ENCODE peak calls at places on chromosomes 3 and 15, in six cellular contexts. One of them, this sample, is unnamed.

GRCh38 chr3:117660941-117661635 is 951.5 kb downstream of the TUSC7 start:
- DNase-seq in neural progenitor cell: peak; percentile 13
- DNase-seq in tibial artery: no peak
- DNase-seq in colonic mucosa: no peak
- DNase-seq in aorta: no peak
- DNase-seq in right cardiac atrium: no peak
- DNase-seq in this sample: no peak

GRCh38 chr15:83012038-83012490 is 625 bp upstream of the C15orf40 start:
- DNase-seq in neural progenitor cell: no peak
- DNase-seq in tibial artery: no peak
- DNase-seq in colonic mucosa: no peak
- DNase-seq in aorta: no peak
- DNase-seq in right cardiac atrium: no peak
- DNase-seq in this sample: no peak

GRCh38 chr3:29283297-29283681 is 2.4 kb downstream of the RBMS3 start:
- DNase-seq in neural progenitor cell: no peak
- DNase-seq in tibial artery: no peak
- DNase-seq in colonic mucosa: no peak
- DNase-seq in aorta: no peak
- DNase-seq in right cardiac atrium: no peak
- DNase-seq in this sample: no peak

GRCh38 chr3:7205535-7206331 is 344.8 kb downstream of the GRM7 start:
- DNase-seq in neural progenitor cell: no peak
- DNase-seq in tibial artery: no peak
- DNase-seq in colonic mucosa: no peak
- DNase-seq in aorta: no peak
- DNase-seq in right cardiac atrium: no peak
- DNase-seq in this sample: no peak

GRCh38 chr3:27565201-27565827 is 81.1 kb upstream of the SLC4A7 start:
- DNase-seq in neural progenitor cell: no peak
- DNase-seq in tibial artery: no peak
- DNase-seq in colonic mucosa: no peak
- DNase-seq in aorta: no peak
- DNase-seq in right cardiac atrium: no peak
- DNase-seq in this sample: no peak

GRCh38 chr3:127535901-127536817 is 54.4 kb downstream of the TPRA1 start:
- DNase-seq in neural progenitor cell: no peak
- DNase-seq in tibial artery: no peak
- DNase-seq in colonic mucosa: no peak
- DNase-seq in aorta: no peak
- DNase-seq in right cardiac atrium: no peak
- DNase-seq in this sample: no peak

GRCh38 chr3:46829699-46830208 is 33.5 kb downstream of the MYL3 start:
- DNase-seq in neural progenitor cell: no peak
- DNase-seq in tibial artery: no peak
- DNase-seq in colonic mucosa: no peak
- DNase-seq in aorta: no peak
- DNase-seq in right cardiac atrium: no peak
- DNase-seq in this sample: no peak

GRCh38 chr3:48990636-48991421 is 788 bp downstream of the P4HTM start:
- DNase-seq in neural progenitor cell: peak; percentile 72
- DNase-seq in tibial artery: no peak
- DNase-seq in colonic mucosa: peak; percentile 64
- DNase-seq in aorta: no peak
- DNase-seq in right cardiac atrium: peak; percentile 55
- DNase-seq in this sample: no peak

GRCh38 chr3:128001576-128001975 is 50.7 kb upstream of the SEC61A1 start:
- DNase-seq in neural progenitor cell: no peak
- DNase-seq in tibial artery: no peak
- DNase-seq in colonic mucosa: no peak
- DNase-seq in aorta: no peak
- DNase-seq in right cardiac atrium: no peak
- DNase-seq in this sample: no peak

GRCh38 chr15:88250826-88251225 is 5.7 kb downstream of the NTRK3 start:
- DNase-seq in neural progenitor cell: no peak
- DNase-seq in tibial artery: no peak
- DNase-seq in colonic mucosa: no peak
- DNase-seq in aorta: no peak
- DNase-seq in right cardiac atrium: no peak
- DNase-seq in this sample: no peak

GRCh38 chr15:40702077-40702476 is 7.1 kb downstream of the RAD51 start:
- DNase-seq in neural progenitor cell: no peak
- DNase-seq in tibial artery: no peak
- DNase-seq in colonic mucosa: no peak
- DNase-seq in aorta: no peak
- DNase-seq in right cardiac atrium: no peak
- DNase-seq in this sample: no peak

GRCh38 chr15:66294932-66295235 is 1.5 kb downstream of the DIS3L start:
- DNase-seq in neural progenitor cell: no peak
- DNase-seq in tibial artery: no peak
- DNase-seq in colonic mucosa: no peak
- DNase-seq in aorta: no peak
- DNase-seq in right cardiac atrium: no peak
- DNase-seq in this sample: no peak

GRCh38 chr15:77516076-77516475 is 95.4 kb downstream of the HMG20A start:
- DNase-seq in neural progenitor cell: no peak
- DNase-seq in tibial artery: no peak
- DNase-seq in colonic mucosa: no peak
- DNase-seq in aorta: no peak
- DNase-seq in right cardiac atrium: no peak
- DNase-seq in this sample: no peak

GRCh38 chr3:111667621-111668239 is 72.6 kb upstream of the ZBED2 start:
- DNase-seq in neural progenitor cell: no peak
- DNase-seq in tibial artery: peak; percentile 66
- DNase-seq in colonic mucosa: peak; percentile 48
- DNase-seq in aorta: no peak
- DNase-seq in right cardiac atrium: peak; percentile 62
- DNase-seq in this sample: peak; percentile 65

GRCh38 chr3:58164199-58164879 is 46.4 kb downstream of the DNASE1L3 start:
- DNase-seq in neural progenitor cell: no peak
- DNase-seq in tibial artery: no peak
- DNase-seq in colonic mucosa: peak; percentile 63
- DNase-seq in aorta: peak; percentile 90
- DNase-seq in right cardiac atrium: peak; percentile 89
- DNase-seq in this sample: peak; percentile 82

GRCh38 chr15:55250951-55251350 is 38.7 kb downstream of the RAB27A start:
- DNase-seq in neural progenitor cell: no peak
- DNase-seq in tibial artery: no peak
- DNase-seq in colonic mucosa: no peak
- DNase-seq in aorta: no peak
- DNase-seq in right cardiac atrium: no peak
- DNase-seq in this sample: no peak

GRCh38 chr3:122886251-122886650 is 91.4 kb downstream of the SLC49A4 start:
- DNase-seq in neural progenitor cell: no peak
- DNase-seq in tibial artery: no peak
- DNase-seq in colonic mucosa: no peak
- DNase-seq in aorta: no peak
- DNase-seq in right cardiac atrium: no peak
- DNase-seq in this sample: no peak

GRCh38 chr15:32132850-32133249 is 102.5 kb downstream of the CHRNA7 start:
- DNase-seq in neural progenitor cell: no peak
- DNase-seq in tibial artery: no peak
- DNase-seq in colonic mucosa: no peak
- DNase-seq in aorta: no peak
- DNase-seq in right cardiac atrium: no peak
- DNase-seq in this sample: no peak

GRCh38 chr3:52934626-52935530 is 37.5 kb upstream of the STIMATE start:
- DNase-seq in neural progenitor cell: peak; percentile 72
- DNase-seq in tibial artery: peak; percentile 58
- DNase-seq in colonic mucosa: peak; percentile 36
- DNase-seq in aorta: no peak
- DNase-seq in right cardiac atrium: peak; percentile 54
- DNase-seq in this sample: no peak

GRCh38 chr15:80160570-80161156 is 7.9 kb downstream of the FAH start:
- DNase-seq in neural progenitor cell: no peak
- DNase-seq in tibial artery: peak; percentile 76
- DNase-seq in colonic mucosa: peak; percentile 45
- DNase-seq in aorta: no peak
- DNase-seq in right cardiac atrium: peak; percentile 73
- DNase-seq in this sample: peak; percentile 86

GRCh38 chr15:79595995-79596622 is 164.0 kb downstream of the MINAR1 start:
- DNase-seq in neural progenitor cell: peak; percentile 94
- DNase-seq in tibial artery: no peak
- DNase-seq in colonic mucosa: peak; percentile 67
- DNase-seq in aorta: no peak
- DNase-seq in right cardiac atrium: peak; percentile 24
- DNase-seq in this sample: peak; percentile 57

GRCh38 chr3:173411288-173412064 is 13.9 kb downstream of the NLGN1 start:
- DNase-seq in neural progenitor cell: no peak
- DNase-seq in tibial artery: no peak
- DNase-seq in colonic mucosa: peak; percentile 18
- DNase-seq in aorta: no peak
- DNase-seq in right cardiac atrium: no peak
- DNase-seq in this sample: peak; percentile 52

GRCh38 chr3:120496278-120496975 is 45.6 kb upstream of the FSTL1 start:
- DNase-seq in neural progenitor cell: no peak
- DNase-seq in tibial artery: no peak
- DNase-seq in colonic mucosa: no peak
- DNase-seq in aorta: no peak
- DNase-seq in right cardiac atrium: no peak
- DNase-seq in this sample: no peak

GRCh38 chr3:10283638-10284037 is 9.1 kb downstream of the GHRL start:
- DNase-seq in neural progenitor cell: no peak
- DNase-seq in tibial artery: no peak
- DNase-seq in colonic mucosa: no peak
- DNase-seq in aorta: no peak
- DNase-seq in right cardiac atrium: no peak
- DNase-seq in this sample: peak; percentile 61

GRCh38 chr3:10964537-10965167 is 27.9 kb upstream of the SLC6A1 start:
- DNase-seq in neural progenitor cell: peak; percentile 79
- DNase-seq in tibial artery: no peak
- DNase-seq in colonic mucosa: no peak
- DNase-seq in aorta: no peak
- DNase-seq in right cardiac atrium: peak; percentile 54
- DNase-seq in this sample: no peak

GRCh38 chr3:30493912-30494311 is 112.5 kb upstream of the TGFBR2 start:
- DNase-seq in neural progenitor cell: no peak
- DNase-seq in tibial artery: peak; percentile 52
- DNase-seq in colonic mucosa: no peak
- DNase-seq in aorta: no peak
- DNase-seq in right cardiac atrium: peak; percentile 54
- DNase-seq in this sample: no peak

GRCh38 chr3:141308588-141309218 is 59.6 kb upstream of the ZBTB38 start:
- DNase-seq in neural progenitor cell: peak; percentile 78
- DNase-seq in tibial artery: peak; percentile 43
- DNase-seq in colonic mucosa: peak; percentile 84
- DNase-seq in aorta: peak; percentile 85
- DNase-seq in right cardiac atrium: peak; percentile 74
- DNase-seq in this sample: peak; percentile 69

GRCh38 chr3:101950985-101951733 is 101.8 kb downstream of the NFKBIZ start:
- DNase-seq in neural progenitor cell: no peak
- DNase-seq in tibial artery: no peak
- DNase-seq in colonic mucosa: no peak
- DNase-seq in aorta: no peak
- DNase-seq in right cardiac atrium: no peak
- DNase-seq in this sample: no peak
- H3K27ac ChIP-seq in neural progenitor cell: no peak overlapping the region
- H3K27ac ChIP-seq in tibial artery: peak overlapping the region; percentile 22
- H3K27ac ChIP-seq in colonic mucosa: no peak overlapping the region
- H3K27ac ChIP-seq in aorta: no peak overlapping the region
- H3K27ac ChIP-seq in right cardiac atrium: no peak overlapping the region
- H3K27ac ChIP-seq in this sample: no peak overlapping the region

GRCh38 chr15:47887181-47887580 is 169.9 kb downstream of the SEMA6D start:
- DNase-seq in neural progenitor cell: peak; percentile 33
- DNase-seq in tibial artery: no peak
- DNase-seq in colonic mucosa: no peak
- DNase-seq in aorta: no peak
- DNase-seq in right cardiac atrium: no peak
- DNase-seq in this sample: no peak

GRCh38 chr15:47885921-47886320 is 168.6 kb downstream of the SEMA6D start:
- DNase-seq in neural progenitor cell: peak; percentile 21
- DNase-seq in tibial artery: no peak
- DNase-seq in colonic mucosa: no peak
- DNase-seq in aorta: no peak
- DNase-seq in right cardiac atrium: no peak
- DNase-seq in this sample: no peak

GRCh38 chr15:47888721-47889120 is 171.4 kb downstream of the SEMA6D start:
- DNase-seq in neural progenitor cell: no peak
- DNase-seq in tibial artery: no peak
- DNase-seq in colonic mucosa: no peak
- DNase-seq in aorta: no peak
- DNase-seq in right cardiac atrium: no peak
- DNase-seq in this sample: no peak
- H3K9me3 ChIP-seq in neural progenitor cell: no peaks in the 10 kb centered on the region
- H3K9me3 ChIP-seq in tibial artery: no peaks in the 10 kb centered on the region
- H3K9me3 ChIP-seq in colonic mucosa: no peaks in the 10 kb centered on the region
- H3K9me3 ChIP-seq in aorta: no peaks in the 10 kb centered on the region
- H3K9me3 ChIP-seq in right cardiac atrium: no peaks in the 10 kb centered on the region
- H3K9me3 ChIP-seq in this sample: no peaks in the 10 kb centered on the region

GRCh38 chr15:85611361-85611760 is 183.4 kb downstream of the KLHL25 start:
- DNase-seq in neural progenitor cell: no peak
- DNase-seq in tibial artery: no peak
- DNase-seq in colonic mucosa: no peak
- DNase-seq in aorta: no peak
- DNase-seq in right cardiac atrium: no peak
- DNase-seq in this sample: no peak

GRCh38 chr15:85607141-85607806 is 187.5 kb downstream of the KLHL25 start:
- DNase-seq in neural progenitor cell: no peak
- DNase-seq in tibial artery: no peak
- DNase-seq in colonic mucosa: no peak
- DNase-seq in aorta: no peak
- DNase-seq in right cardiac atrium: no peak
- DNase-seq in this sample: no peak

GRCh38 chr15:85606721-85607120 is 188.0 kb downstream of the KLHL25 start:
- DNase-seq in neural progenitor cell: no peak
- DNase-seq in tibial artery: no peak
- DNase-seq in colonic mucosa: no peak
- DNase-seq in aorta: no peak
- DNase-seq in right cardiac atrium: no peak
- DNase-seq in this sample: no peak

GRCh38 chr15:85609492-85609891 is 185.2 kb downstream of the KLHL25 start:
- DNase-seq in neural progenitor cell: no peak
- DNase-seq in tibial artery: no peak
- DNase-seq in colonic mucosa: no peak
- DNase-seq in aorta: no peak
- DNase-seq in right cardiac atrium: no peak
- DNase-seq in this sample: no peak

GRCh38 chr15:85607842-85608241 is 186.9 kb downstream of the KLHL25 start:
- DNase-seq in neural progenitor cell: no peak
- DNase-seq in tibial artery: no peak
- DNase-seq in colonic mucosa: no peak
- DNase-seq in aorta: no peak
- DNase-seq in right cardiac atrium: no peak
- DNase-seq in this sample: no peak
- H3K27ac ChIP-seq in neural progenitor cell: no peak overlapping the region
- H3K27ac ChIP-seq in tibial artery: peak overlapping the region; percentile 54
- H3K27ac ChIP-seq in colonic mucosa: no peak overlapping the region
- H3K27ac ChIP-seq in aorta: no peak overlapping the region
- H3K27ac ChIP-seq in right cardiac atrium: no peak overlapping the region
- H3K27ac ChIP-seq in this sample: peak overlapping the region; percentile 25

DNA sequence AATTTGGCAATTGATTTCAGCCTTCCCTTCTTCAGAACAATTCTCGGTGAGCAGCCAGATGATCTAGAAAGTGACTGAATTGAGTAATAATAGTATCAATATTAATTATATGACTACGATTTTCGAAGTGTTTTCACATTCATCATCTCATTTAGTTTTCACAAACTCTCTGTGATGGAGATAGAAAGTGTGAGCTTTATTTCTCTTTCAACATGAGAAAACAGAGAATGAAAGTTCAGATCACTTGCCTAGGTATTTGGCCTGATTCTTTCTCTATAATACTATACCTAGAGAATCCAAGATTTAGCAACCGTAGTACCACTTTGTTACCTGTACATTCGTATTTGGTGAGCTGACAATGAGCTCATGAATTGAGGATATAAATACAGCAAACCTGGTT is 739.2 kb upstream of the NR2F2 start:
- DNase-seq in neural progenitor cell: no peak
- DNase-seq in tibial artery: no peak
- DNase-seq in colonic mucosa: no peak
- DNase-seq in aorta: no peak
- DNase-seq in right cardiac atrium: no peak
- DNase-seq in this sample: no peak
- H3K9me3 ChIP-seq in neural progenitor cell: no peaks in the 10 kb centered on the region
- H3K9me3 ChIP-seq in tibial artery: no peaks in the 10 kb centered on the region
- H3K9me3 ChIP-seq in colonic mucosa: no peaks in the 10 kb centered on the region
- H3K9me3 ChIP-seq in aorta: no peaks in the 10 kb centered on the region
- H3K9me3 ChIP-seq in right cardiac atrium: no peaks in the 10 kb centered on the region
- H3K9me3 ChIP-seq in this sample: no peaks in the 10 kb centered on the region